ENCODE peak calls at places on chromosomes 5 and 9, in six cellular contexts. E is CD8-positive, alpha-beta T cell; U is SJSA1; T is endodermal cell; R is ovary; J is astrocyte. Q is an unnamed sample.

GRCh38 chr5:111755942-111756353 is 1.0 kb downstream of the NREP start:
- DNase-seq in J (no peak), T (no peak), R (no peak), E (no peak), U (peak), Q (no peak)

GRCh38 chr9:113956901-113957777 is 81.0 kb downstream of the ZNF618 start:
- DNase-seq in R (no peak), T (peak), E (no peak), J (peak), U (no peak), Q (no peak)

GRCh38 chr5:6902597-6902996 is 189.4 kb downstream of the TENT4A start:
- DNase-seq in E (no peak), J (no peak), T (no peak), U (no peak), R (no peak), Q (no peak)

GRCh38 chr9:87771251-87772006 is 45.5 kb downstream of the CTSL start:
- DNase-seq in E (no peak), J (no peak), T (peak), U (no peak), R (no peak), Q (no peak)

GRCh38 chr9:132008184-132008781 is 71.4 kb downstream of the MED27 start:
- DNase-seq in T (no peak), R (no peak), J (peak), U (peak), E (no peak), Q (no peak)

GRCh38 chr9:128361981-128362646 is 9.1 kb upstream of the URM1 start:
- DNase-seq in J (peak), E (peak), T (peak), R (peak), U (peak), Q (peak)

GRCh38 chr5:111583761-111584203 is 71.4 kb upstream of the STARD4 start:
- DNase-seq in T (no peak), E (no peak), R (no peak), J (peak), U (no peak), Q (no peak)

GRCh38 chr5:115068239-115069086 is 101.2 kb downstream of the TRIM36 start:
- DNase-seq in R (no peak), J (peak), U (peak), E (no peak), T (no peak), Q (no peak)

GRCh38 chr9:124488641-124489040 is 18.6 kb downstream of the NR5A1 start:
- DNase-seq in U (no peak), R (no peak), E (no peak), T (no peak), J (no peak), Q (no peak)

GRCh38 chr9:899440-900184 is 58.1 kb downstream of the DMRT1 start:
- DNase-seq in E (no peak), U (no peak), J (no peak), R (no peak), T (no peak), Q (no peak)

GRCh38 chr9:116928884-116929283 is 241.8 kb downstream of the TRIM32 start:
- DNase-seq in R (no peak), E (no peak), J (no peak), U (no peak), T (peak), Q (no peak)

GRCh38 chr5:174724484-174725260 is at the start of gene MSX2:
- DNase-seq in R (peak), U (peak), E (no peak), T (peak), J (peak), Q (peak)

GRCh38 chr5:109868737-109869136 is 179.0 kb downstream of the MAN2A1 start:
- DNase-seq in T (no peak), R (no peak), E (no peak), J (peak), U (no peak), Q (no peak)

GRCh38 chr5:140883373-140883772 is 1.4 kb downstream of the PCDHA13 start:
- DNase-seq in J (no peak), T (peak), E (no peak), R (no peak), U (no peak), Q (no peak)

GRCh38 chr5:140877262-140877581 is 2.1 kb downstream of the PCDHA12 start:
- DNase-seq in J (no peak), E (no peak), R (no peak), T (no peak), U (no peak), Q (no peak)

GRCh38 chr5:140883927-140884697 is 2.2 kb downstream of the PCDHA13 start:
- DNase-seq in R (no peak), J (no peak), U (no peak), E (no peak), T (peak), Q (no peak)

GRCh38 chr5:140882591-140882899 is 621 bp downstream of the PCDHA13 start:
- DNase-seq in R (no peak), E (no peak), T (peak), U (no peak), J (no peak), Q (no peak)

GRCh38 chr5:140881889-140882590 is at the start of gene PCDHA13:
- DNase-seq in E (no peak), R (no peak), J (no peak), T (peak), U (no peak), Q (no peak)
- H3K4me3 ChIP-seq in E (no peak), R (no peak), J (no peak), T (peak), U (no peak), Q (peak)

DNA sequence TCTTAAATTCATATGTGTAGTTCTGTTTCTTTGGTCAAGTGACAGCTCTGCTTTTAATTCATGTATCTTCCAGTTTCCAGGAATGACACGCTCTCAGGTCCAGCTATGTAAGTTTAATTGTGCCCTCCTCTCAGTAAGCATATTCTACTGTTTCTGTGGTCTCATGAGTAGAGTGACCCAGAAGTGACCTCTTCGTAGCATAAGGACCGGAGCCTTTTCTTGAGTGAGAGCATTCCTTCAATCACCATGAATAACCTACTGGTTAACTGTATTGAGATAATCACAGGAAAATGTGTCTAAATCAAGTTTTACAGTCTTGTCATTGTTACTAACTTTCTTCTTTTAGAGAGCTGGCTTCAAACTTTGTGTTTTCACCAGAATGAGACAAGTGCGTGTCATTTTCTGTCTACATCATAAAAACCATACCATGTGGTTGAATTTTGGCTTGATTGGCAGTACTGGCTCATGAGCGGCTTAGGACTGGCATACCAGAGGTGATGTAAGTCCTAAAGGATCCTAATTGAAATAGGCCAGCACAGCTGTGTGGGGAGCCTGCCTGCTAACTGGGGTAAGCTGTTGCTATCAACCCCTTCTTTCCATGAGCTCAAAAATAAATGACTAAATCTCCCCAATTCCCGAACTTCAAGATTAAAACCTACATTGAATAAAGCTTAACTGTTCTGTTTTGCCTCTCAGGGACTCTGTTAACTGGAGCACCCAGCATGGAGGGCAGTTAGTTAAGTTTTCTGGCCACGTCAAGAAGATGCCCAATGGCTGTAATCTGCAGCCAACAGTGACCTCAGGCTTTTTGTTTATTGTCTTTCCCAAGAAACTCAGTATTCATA is 4.8 kb downstream of the ADAMTSL1 start:
- DNase-seq in T (no peak), R (no peak), E (no peak), U (no peak), J (peak), Q (no peak)
- H3K4me3 ChIP-seq in T (no peak), R (no peak), E (no peak), U (no peak), J (no peak), Q (no peak)

GRCh38 chr5:158880514-158881001 is 219.2 kb downstream of the EBF1 start:
- DNase-seq in U (no peak), R (no peak), E (no peak), J (no peak), T (no peak), Q (no peak)
- H3K4me3 ChIP-seq in U (no peak), R (no peak), E (no peak), J (no peak), T (no peak), Q (no peak)

GRCh38 chr9:109118802-109119438 is 827 bp downstream of the TMEM245 start:
- DNase-seq in R (no peak), J (peak), E (no peak), T (peak), U (peak), Q (no peak)

GRCh38 chr9:109119439-109120203 is at the start of gene TMEM245:
- DNase-seq in E (peak), U (peak), R (peak), T (peak), J (peak), Q (peak)

GRCh38 chr9:109121218-109121796 is 1.6 kb upstream of the TMEM245 start:
- DNase-seq in J (no peak), R (no peak), T (peak), E (no peak), U (no peak), Q (no peak)

GRCh38 chr9:109117856-109118801 is 1.6 kb downstream of the TMEM245 start:
- DNase-seq in E (peak), T (no peak), R (peak), U (peak), J (peak), Q (no peak)

DNA sequence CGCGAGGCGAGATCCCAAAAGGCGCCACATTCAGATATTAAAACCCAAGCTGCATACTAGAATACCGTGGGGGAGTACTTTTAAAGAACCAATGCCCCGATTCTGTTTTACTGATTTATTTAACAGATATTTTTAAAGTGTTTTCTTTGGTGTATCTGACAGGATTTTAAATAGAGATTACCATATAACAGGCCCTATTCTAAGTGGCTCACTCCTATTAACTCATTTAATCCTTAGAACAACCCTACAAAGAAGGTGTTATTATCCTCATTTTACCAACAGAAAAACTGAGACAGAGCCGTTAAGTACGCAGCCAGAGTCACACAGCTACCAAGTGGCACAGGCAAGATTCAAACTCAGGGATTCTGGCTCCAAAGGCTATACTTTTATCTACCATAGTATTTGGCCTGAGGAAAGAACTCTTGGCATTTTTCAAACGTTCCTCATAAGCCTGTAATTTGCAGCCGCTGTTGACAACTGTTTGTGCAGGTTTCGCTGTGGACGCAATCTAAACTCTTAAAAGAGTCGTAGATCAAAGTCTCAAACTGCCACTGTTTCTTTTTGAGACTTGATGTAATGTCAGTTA is 550 bp upstream of the TMEM245 start:
- DNase-seq in E (no peak), T (peak), J (no peak), U (no peak), R (no peak), Q (no peak)
- H3K4me3 ChIP-seq in E (no peak), T (peak), J (no peak), U (peak), R (no peak), Q (peak)

GRCh38 chr9:121652037-121652837 is 803 bp downstream of the DAB2IP start:
- DNase-seq in R (peak), E (no peak), T (peak), U (no peak), J (no peak), Q (no peak)

GRCh38 chr9:121651295-121652036 is at the start of gene DAB2IP:
- DNase-seq in E (no peak), T (peak), R (peak), U (no peak), J (no peak), Q (no peak)

GRCh38 chr9:121650220-121651013 is 1.0 kb upstream of the DAB2IP start:
- DNase-seq in U (peak), R (peak), T (peak), E (no peak), J (peak), Q (no peak)

GRCh38 chr9:121649476-121650219 is 1.8 kb upstream of the DAB2IP start:
- DNase-seq in E (no peak), J (no peak), R (no peak), U (no peak), T (no peak), Q (no peak)

GRCh38 chr9:121651014-121651294 is 480 bp upstream of the DAB2IP start:
- DNase-seq in U (no peak), R (no peak), J (no peak), E (no peak), T (no peak), Q (no peak)
- H3K4me3 ChIP-seq in U (no peak), R (peak), J (peak), E (no peak), T (peak), Q (peak)

GRCh38 chr9:35909274-35909673 is at the start of gene SPAAR:
- DNase-seq in T (peak), R (no peak), U (no peak), J (no peak), E (no peak), Q (no peak)
- H3K4me3 ChIP-seq in T (no peak), R (no peak), U (no peak), J (peak), E (no peak), Q (no peak)